ENCODE peak calls at places on chromosomes 4 and X, in nine cellular contexts. H, T, X, E, S, L, U, Y and R are unnamed samples.
A peak's percentile ranks its signal among the peaks of the same experiment; 100 is the strongest.

GRCh38 chr4:113328514-113328913 is 279.1 kb downstream of the ANK2 start:
- DNase-seq in S (peak; percentile 16), Y (no peak), E (peak; percentile 16), T (no peak), U (peak; percentile 16), H (no peak), X (peak; percentile 25), L (no peak), R (no peak)

GRCh38 chr4:107183155-107183774 is 147.2 kb upstream of the DKK2 start:
- DNase-seq in E (peak; percentile 79), L (peak; percentile 21), U (peak; percentile 76), T (peak; percentile 58), X (peak; percentile 16), S (peak; percentile 27), H (peak; percentile 40), Y (no peak), R (peak; percentile 73)

GRCh38 chrX:31449975-31450374 is 378.1 kb upstream of the FTHL17 start:
- DNase-seq in L (no peak), Y (no peak), S (no peak), U (peak; percentile 16), X (no peak), H (no peak), E (peak; percentile 17), T (peak; percentile 63), R (peak; percentile 53)

GRCh38 chr4:176478076-176478475 is 158.3 kb downstream of the SPCS3 start:
- DNase-seq in X (no peak), H (no peak), E (no peak), Y (no peak), S (no peak), U (peak; percentile 15), T (peak; percentile 30), L (no peak), R (no peak)

GRCh38 chr4:139142980-139143379 is 34.0 kb downstream of the ELF2 start:
- DNase-seq in S (no peak), U (no peak), Y (no peak), T (no peak), E (no peak), L (no peak), X (no peak), H (no peak), R (no peak)

GRCh38 chr4:146186556-146186955 is 11.0 kb downstream of the LSM6 start:
- DNase-seq in U (no peak), E (no peak), H (no peak), T (no peak), S (no peak), Y (no peak), X (no peak), L (no peak), R (no peak)

GRCh38 chr4:52713456-52713937 is 37.7 kb downstream of the ERVMER34-1 start:
- DNase-seq in U (no peak), H (no peak), L (no peak), T (peak; percentile 5), E (peak; percentile 14), Y (no peak), X (no peak), S (no peak), R (no peak)

GRCh38 chrX:34559325-34559724 is 97.8 kb downstream of the TMEM47 start:
- DNase-seq in U (peak; percentile 41), T (peak; percentile 17), L (no peak), Y (no peak), S (no peak), E (peak; percentile 4), H (peak; percentile 2), X (no peak), R (peak; percentile 56)

GRCh38 chrX:53239474-53239873 is 14.5 kb upstream of the KDM5C start:
- DNase-seq in X (no peak), Y (no peak), L (no peak), S (no peak), H (no peak), U (no peak), E (no peak), T (no peak), R (peak; percentile 40)

GRCh38 chrX:119015407-119016242 is 41.2 kb downstream of the LONRF3 start:
- DNase-seq in S (no peak), H (peak; percentile 82), X (peak; percentile 42), Y (peak; percentile 53), E (peak; percentile 81), T (peak; percentile 80), L (peak; percentile 41), U (peak; percentile 90), R (peak; percentile 90)

GRCh38 chrX:70664726-70665125 is 220.1 kb downstream of the DLG3 start:
- DNase-seq in H (peak; percentile 1), T (peak; percentile 30), Y (no peak), X (no peak), S (peak; percentile 8), U (peak; percentile 43), E (peak; percentile 40), L (no peak), R (peak; percentile 44)

GRCh38 chrX:19709812-19710518 is 177.4 kb downstream of the SH3KBP1 start:
- DNase-seq in H (peak; percentile 96), L (no peak), E (peak; percentile 68), Y (no peak), T (peak; percentile 93), S (no peak), X (no peak), U (peak; percentile 81), R (peak; percentile 97)

GRCh38 chrX:23451266-23451665 is 116.6 kb downstream of the PTCHD1 start:
- DNase-seq in T (no peak), X (no peak), E (no peak), U (no peak), S (no peak), L (no peak), H (no peak), Y (no peak), R (no peak)

GRCh38 chr4:109263721-109264120 is 38.7 kb downstream of the COL25A1 start:
- DNase-seq in L (no peak), E (no peak), S (no peak), U (no peak), H (no peak), Y (no peak), T (no peak), X (no peak), R (no peak)

GRCh38 chr4:32000846-32001488 is 1280.8 kb downstream of the PCDH7 start:
- DNase-seq in U (no peak), S (no peak), E (no peak), H (no peak), T (no peak), Y (no peak), L (no peak), X (no peak), R (no peak)

GRCh38 chr4:92170340-92170739 is 133.4 kb upstream of the GRID2 start:
- DNase-seq in U (no peak), L (no peak), X (no peak), H (no peak), Y (no peak), E (no peak), S (no peak), T (no peak), R (no peak)

GRCh38 chrX:18410038-18410437 is 15.4 kb upstream of the CDKL5 start:
- DNase-seq in Y (no peak), X (no peak), S (no peak), L (no peak), T (peak; percentile 55), E (peak; percentile 58), H (peak; percentile 36), U (peak; percentile 64), R (peak; percentile 47)

GRCh38 chrX:136747003-136747986 is 33.4 kb downstream of the ARHGEF6 start:
- DNase-seq in E (no peak), H (no peak), U (no peak), Y (no peak), S (no peak), T (no peak), X (no peak), L (no peak), R (no peak)

GRCh38 chrX:81411517-81411916 is 209.6 kb downstream of the SH3BGRL start:
- DNase-seq in X (no peak), L (no peak), H (no peak), Y (no peak), T (no peak), U (no peak), E (no peak), S (no peak), R (no peak)

GRCh38 chr4:41930139-41930831 is 4.9 kb upstream of the TMEM33 start:
- DNase-seq in T (no peak), H (no peak), X (no peak), E (no peak), S (no peak), U (no peak), Y (no peak), L (no peak), R (no peak)

GRCh38 chrX:51743179-51743957 is at the start of gene GSPT2:
- DNase-seq in H (peak; percentile 46), T (peak; percentile 76), U (peak; percentile 78), X (peak; percentile 66), S (peak; percentile 48), L (peak; percentile 34), Y (peak; percentile 55), E (peak; percentile 82), R (peak; percentile 78)
- TF ChIP-seq CTCF in H (no peak), T (no peak), U (no peak), X (no peak), S (no peak), L (no peak), Y (no peak), E (no peak), R (no peak)

DNA sequence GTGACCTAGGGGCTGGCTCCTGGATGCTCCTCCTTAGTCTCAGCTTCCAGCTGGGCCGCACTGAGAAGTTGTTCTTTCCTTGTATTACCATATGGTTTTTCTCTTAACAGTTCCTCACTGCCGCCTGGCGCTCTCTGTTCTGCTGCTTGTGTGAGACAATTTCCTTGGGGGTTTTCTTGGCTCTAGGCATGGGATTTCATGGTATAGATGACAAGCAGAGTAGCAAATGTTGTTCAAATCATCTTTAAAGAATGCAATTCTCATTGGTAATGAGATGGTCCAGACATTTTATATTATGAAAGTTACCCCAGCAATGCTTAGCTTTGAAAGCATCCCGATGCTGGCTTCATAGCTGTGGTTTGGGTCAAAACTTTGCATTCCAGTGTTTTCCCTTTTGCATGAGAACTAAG is 37.6 kb downstream of the SEPTIN11 start:
- DNase-seq in E (peak; percentile 97), H (peak; percentile 96), T (peak; percentile 99), Y (peak; percentile 51), L (peak; percentile 96), S (no peak), U (peak; percentile 95), X (peak; percentile 38), R (peak; percentile 99)
- H3K4me3 ChIP-seq in E (no peak overlapping the region), H (peak overlapping the region; percentile 12), T (no peak overlapping the region), Y (no peak overlapping the region), L (peak overlapping the region; percentile 14), S (no peak overlapping the region), U (peak overlapping the region; percentile 40), X (no peak overlapping the region), R (no peak overlapping the region)

GRCh38 chr4:153451931-153452660 is 14.1 kb upstream of the TMEM131L start:
- DNase-seq in L (no peak), Y (no peak), S (no peak), X (no peak), E (no peak), U (no peak), H (no peak), T (no peak), R (no peak)
- TF ChIP-seq CTCF in L (no peak), Y (no peak), S (no peak), X (no peak), E (no peak), U (no peak), H (no peak), T (no peak), R (no peak)

DNA sequence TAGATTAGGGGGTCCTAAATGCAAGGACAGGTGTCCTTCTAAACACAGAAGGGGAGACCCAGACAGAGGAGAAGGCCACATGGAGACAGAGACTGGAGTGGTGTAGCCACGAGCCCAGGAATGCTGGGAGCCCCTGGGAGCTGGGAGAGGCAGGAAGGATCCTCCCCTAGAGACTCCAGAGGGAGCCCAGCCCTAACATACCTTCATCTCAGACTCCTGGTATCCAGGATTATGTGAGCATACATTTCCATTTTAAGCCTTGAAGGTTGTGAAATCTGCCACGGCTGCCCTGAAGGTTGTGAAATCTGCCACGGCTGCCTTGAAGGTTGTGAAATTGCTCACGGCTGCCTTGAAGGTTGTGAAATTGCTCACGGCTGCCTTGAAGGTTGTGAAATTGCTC is 148.4 kb downstream of the ASMT start:
- DNase-seq in L (no peak), Y (no peak), H (no peak), S (no peak), T (no peak), X (no peak), U (no peak), E (no peak), R (no peak)
- H3K4me3 ChIP-seq in L (no peak overlapping the region), Y (no peak overlapping the region), H (no peak overlapping the region), S (no peak overlapping the region), T (no peak overlapping the region), X (no peak overlapping the region), U (no peak overlapping the region), E (no peak overlapping the region), R (no peak overlapping the region)